ENCODE peak calls at places on chromosomes 4 and X, in four cellular contexts. Y is esophagus muscularis mucosa; L is CD8-positive, alpha-beta T cell; W is ovary. V is an unnamed sample.

GRCh38 chr4:173509031-173510001 is 20.7 kb downstream of the HAND2 start:
- DNase-seq in Y (no peak), L (no peak), W (peak; percentile 72), V (no peak)

GRCh38 chr4:5460106-5460801 is 248.1 kb downstream of the EVC2 start:
- DNase-seq in Y (no peak), L (peak; percentile 7), W (no peak), V (no peak)

GRCh38 chr4:57064811-57065711 is 45.1 kb downstream of the IGFBP7 start:
- DNase-seq in Y (no peak), L (no peak), W (peak; percentile 76), V (no peak)

GRCh38 chrX:73262991-73263390 is 48.3 kb upstream of the NAP1L2 start:
- DNase-seq in Y (no peak), L (no peak), W (no peak), V (no peak)

GRCh38 chr4:83022724-83023427 is 12.1 kb upstream of the COPS4 start:
- DNase-seq in Y (no peak), L (no peak), W (no peak), V (peak; percentile 71)

GRCh38 chr4:184896868-184897715 is 71.3 kb upstream of the ACSL1 start:
- DNase-seq in Y (no peak), L (no peak), W (no peak), V (peak; percentile 91)

GRCh38 chrX:86023806-86024205 is 23.6 kb downstream of the CHM start:
- DNase-seq in Y (no peak), L (no peak), W (no peak), V (no peak)

GRCh38 chr4:76334885-76335284 is 28.4 kb downstream of the STBD1 start:
- DNase-seq in Y (no peak), L (no peak), W (no peak), V (no peak)

GRCh38 chr4:183182873-183183725 is 84.0 kb downstream of the WWC2 start:
- DNase-seq in Y (no peak), L (no peak), W (peak; percentile 18), V (peak; percentile 49)

GRCh38 chr4:183098080-183098722 is 856 bp upstream of the WWC2 start:
- DNase-seq in Y (peak; percentile 92), L (peak; percentile 8), W (peak; percentile 58), V (peak; percentile 47)

DNA sequence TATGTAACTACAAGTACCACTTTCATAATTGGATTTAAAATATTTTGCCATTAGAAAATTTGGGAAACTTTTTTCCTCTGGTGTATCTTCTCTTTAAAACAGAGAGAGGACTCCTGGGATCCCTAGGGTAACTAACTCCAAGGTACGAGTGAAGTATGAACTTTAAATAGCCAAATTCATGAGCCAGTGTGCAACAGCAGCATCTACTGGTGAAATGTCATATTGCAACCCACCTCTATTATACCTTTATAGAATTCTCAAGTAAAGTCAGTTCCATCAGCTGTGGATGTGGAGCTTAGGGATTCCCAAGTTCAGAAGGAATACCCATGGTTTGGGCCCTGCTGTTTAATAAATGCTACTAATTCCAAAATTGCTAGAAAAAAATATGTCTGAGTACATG is 282.7 kb upstream of the TAPT1 start:
- DNase-seq in Y (no peak), L (no peak), W (no peak), V (no peak)
- TF ChIP-seq CTCF in Y (no peak), L (no peak), W (no peak), V (peak; percentile 26)

GRCh38 chr4:126405369-126405982 is 1090.7 kb downstream of the FAT4 start:
- DNase-seq in Y (no peak), L (no peak), W (no peak), V (no peak)
- TF ChIP-seq CTCF in Y (peak; percentile 10), L (no peak), W (no peak), V (peak; percentile 12)

GRCh38 chr4:92270908-92271307 is 32.9 kb upstream of the GRID2 start:
- DNase-seq in Y (no peak), L (no peak), W (no peak), V (no peak)
- TF ChIP-seq CTCF in Y (no peak), L (no peak), W (no peak), V (no peak)

DNA sequence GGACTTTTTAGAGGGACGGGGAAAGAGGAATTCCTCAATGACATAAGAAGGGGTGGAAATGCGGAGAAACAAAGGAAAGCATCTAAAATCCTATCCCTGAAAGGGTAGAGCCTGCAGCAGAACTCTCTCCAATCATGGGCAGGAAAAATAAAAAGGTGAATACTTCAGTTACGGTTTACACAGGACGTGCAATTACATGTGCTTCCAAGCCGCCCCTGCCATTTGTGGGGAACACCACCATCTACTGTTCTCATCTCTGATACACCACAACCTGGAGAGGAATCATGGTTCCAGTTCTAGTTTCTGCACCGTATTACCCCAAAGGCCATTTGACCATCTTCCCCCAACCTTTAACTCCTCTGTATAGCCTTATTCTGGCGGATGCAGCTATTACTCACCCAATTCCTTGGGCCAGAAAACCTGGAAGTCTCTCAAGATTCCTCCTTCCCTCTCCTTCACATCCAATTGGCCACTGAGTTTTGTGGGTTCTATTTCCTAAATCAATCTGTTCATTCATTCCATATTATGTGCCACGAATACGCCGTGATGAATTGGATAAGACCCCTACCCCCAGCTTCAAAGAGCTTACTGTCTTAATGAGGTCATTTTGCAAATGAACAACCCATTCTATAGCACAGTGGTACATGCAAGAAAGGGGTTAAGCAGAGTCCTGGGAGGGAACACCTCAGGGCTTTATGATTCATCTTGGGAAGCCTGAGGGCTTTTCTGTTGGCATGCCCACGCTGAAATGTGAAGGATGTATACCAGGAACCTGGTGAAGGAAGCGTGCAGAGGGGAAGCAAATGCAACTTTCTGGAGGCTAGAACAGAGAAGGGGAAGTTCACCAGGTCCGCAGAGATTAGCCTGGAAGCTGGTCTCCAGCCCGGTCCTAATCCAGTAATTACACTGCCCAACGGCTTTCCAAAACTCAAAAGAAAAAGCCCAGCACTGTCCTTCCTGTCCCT is 1.4 kb upstream of the MSL3 start:
- DNase-seq in Y (no peak), L (no peak), W (no peak), V (no peak)
- TF ChIP-seq CTCF in Y (no peak), L (no peak), W (no peak), V (no peak)

DNA sequence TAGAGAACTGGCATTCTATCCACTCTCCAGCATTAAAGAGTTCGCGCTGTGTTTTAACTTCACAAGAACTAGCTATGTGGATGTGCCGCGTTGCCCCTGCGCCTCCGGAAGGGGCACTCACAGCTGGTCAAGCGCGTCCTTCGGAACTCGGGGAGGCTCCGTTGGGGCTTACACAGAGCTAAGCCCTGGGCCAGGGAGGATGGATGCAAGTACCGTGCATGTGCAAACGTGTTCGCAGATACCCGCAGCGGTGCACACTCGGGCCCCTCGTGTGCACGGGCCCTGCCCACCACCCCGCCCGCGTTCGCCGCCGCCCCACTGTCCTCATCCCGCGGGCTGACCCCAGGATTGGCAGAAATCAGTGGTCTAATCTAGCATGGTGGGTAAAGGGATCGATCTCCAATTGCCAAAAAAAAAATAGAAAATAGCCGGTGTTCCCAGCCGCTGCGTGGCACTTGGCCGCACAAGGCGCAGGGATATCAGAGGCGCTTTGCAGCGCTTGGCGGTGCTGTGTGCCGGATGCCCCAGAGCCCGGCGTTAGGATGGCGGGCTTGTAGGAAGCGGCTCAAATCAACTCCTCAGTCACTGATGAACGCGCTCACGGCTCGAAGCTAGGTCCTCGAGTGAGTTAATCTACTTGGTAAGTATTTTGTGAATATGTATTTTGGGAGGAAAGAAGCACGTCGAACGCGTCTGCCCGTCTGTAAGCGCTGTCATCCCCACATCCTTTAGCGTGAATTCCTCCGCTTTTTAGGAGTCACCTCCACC is 988 bp upstream of the PCDH10 start:
- DNase-seq in Y (no peak), L (no peak), W (no peak), V (no peak)
- TF ChIP-seq CTCF in Y (no peak), L (no peak), W (no peak), V (no peak)

DNA sequence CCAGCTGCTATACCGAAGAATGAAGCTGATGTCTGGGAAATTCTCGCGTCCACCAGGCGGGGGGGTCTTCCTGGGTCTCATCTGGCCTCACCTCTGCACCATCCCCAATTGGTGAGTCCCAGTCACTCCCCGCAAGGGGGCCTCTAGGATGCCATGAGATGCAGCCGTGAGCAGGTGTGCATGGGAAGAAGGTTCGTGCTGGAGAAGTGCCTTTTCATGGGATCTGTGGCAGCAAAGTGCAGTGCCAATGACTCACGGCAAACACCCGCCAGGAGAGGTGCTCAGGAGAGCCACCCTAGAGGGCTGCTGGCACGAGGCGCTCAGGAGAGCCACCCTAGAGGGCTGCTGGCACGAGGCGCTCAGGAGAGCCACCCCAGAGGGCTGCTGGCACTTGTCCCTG is 55.1 kb downstream of the CPZ start:
- DNase-seq in Y (no peak), L (no peak), W (peak; percentile 2), V (no peak)
- TF ChIP-seq CTCF in Y (no peak), L (no peak), W (no peak), V (no peak)

GRCh38 chr4:24472514-24473308 is 111.6 kb downstream of the DHX15 start:
- DNase-seq in Y (peak; percentile 97), L (peak; percentile 46), W (peak; percentile 85), V (no peak)
- TF ChIP-seq CTCF in Y (peak; percentile 58), L (peak; percentile 19), W (peak; percentile 61), V (no peak)

GRCh38 chr4:145887241-145887964 is 51.2 kb downstream of the ZNF827 start:
- DNase-seq in Y (no peak), L (no peak), W (peak; percentile 49), V (no peak)
- TF ChIP-seq CTCF in Y (no peak), L (no peak), W (peak; percentile 10), V (no peak)

DNA sequence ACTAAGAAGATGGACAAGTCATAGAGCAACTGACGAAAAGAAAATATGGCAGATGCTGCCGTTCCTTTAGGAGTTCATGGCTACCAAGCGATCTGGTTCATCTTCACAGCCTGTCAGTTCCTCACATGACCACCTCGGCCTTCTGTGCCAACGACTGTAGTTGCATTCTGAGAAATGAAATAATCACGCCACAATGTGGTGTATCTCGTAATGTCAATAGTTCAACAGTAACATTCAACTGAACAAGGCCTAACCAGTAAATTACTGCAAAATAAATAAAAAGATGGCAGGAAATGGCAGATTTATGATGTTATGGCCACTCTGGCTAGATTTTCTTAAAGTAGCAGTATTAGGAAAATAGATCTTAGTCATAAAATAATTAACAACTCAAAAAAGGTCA is 4.4 kb downstream of the GPRIN3 start:
- DNase-seq in Y (no peak), L (peak; percentile 41), W (no peak), V (no peak)
- TF ChIP-seq CTCF in Y (no peak), L (no peak), W (no peak), V (no peak)

DNA sequence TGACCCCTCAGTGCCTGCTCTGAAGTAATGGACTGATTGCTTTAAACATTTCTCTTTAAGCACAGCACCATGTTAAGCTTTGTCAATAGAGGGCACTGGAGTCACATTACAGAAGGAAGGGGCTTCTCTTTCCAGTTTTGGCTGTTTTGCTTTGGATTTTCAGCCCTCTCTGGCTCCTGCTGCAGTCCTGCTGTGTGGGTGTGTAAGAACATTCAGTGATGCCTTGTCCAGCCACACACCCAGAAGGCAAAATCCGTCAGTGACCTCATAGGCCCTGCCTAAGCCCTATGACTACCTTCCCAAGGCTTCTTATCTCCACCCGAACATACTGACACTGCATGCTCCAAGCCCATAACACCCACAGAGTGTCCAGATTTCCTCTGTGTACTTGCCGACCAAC is 215.3 kb upstream of the CTSO start:
- DNase-seq in Y (no peak), L (no peak), W (peak; percentile 7), V (no peak)
- TF ChIP-seq CTCF in Y (peak; percentile 45), L (no peak), W (no peak), V (no peak)